ENCODE peak calls at places on chromosome 7, in five cellular contexts. One of them, this sample, is unnamed. For H3K9me3, the result is how much of the 10 kb centered on the place peaks cover.

GRCh38 chr7:139676390-139676789 is 101.4 kb downstream of the HIPK2 start:
- DNase-seq in heart left ventricle: no peak
- DNase-seq in GM23248: no peak
- DNase-seq in cardiac muscle cell: no peak
- DNase-seq in Panc1: no peak
- DNase-seq in this sample: no peak

GRCh38 chr7:80589561-80590083 is 48.8 kb upstream of the CD36 start:
- DNase-seq in heart left ventricle: no peak
- DNase-seq in GM23248: no peak
- DNase-seq in cardiac muscle cell: no peak
- DNase-seq in Panc1: no peak
- DNase-seq in this sample: no peak

GRCh38 chr7:130363156-130363847 is 17.0 kb upstream of the CPA1 start:
- DNase-seq in heart left ventricle: no peak
- DNase-seq in GM23248: peak
- DNase-seq in cardiac muscle cell: peak
- DNase-seq in Panc1: peak
- DNase-seq in this sample: no peak

GRCh38 chr7:82926477-82926876 is 236.2 kb downstream of the PCLO start:
- DNase-seq in heart left ventricle: no peak
- DNase-seq in GM23248: no peak
- DNase-seq in cardiac muscle cell: no peak
- DNase-seq in Panc1: no peak
- DNase-seq in this sample: no peak

GRCh38 chr7:8085420-8085819 is 116.8 kb downstream of the GLCCI1 start:
- DNase-seq in heart left ventricle: no peak
- DNase-seq in GM23248: no peak
- DNase-seq in cardiac muscle cell: no peak
- DNase-seq in Panc1: no peak
- DNase-seq in this sample: no peak

GRCh38 chr7:95238252-95238938 is 85.9 kb downstream of the PON1 start:
- DNase-seq in heart left ventricle: no peak
- DNase-seq in GM23248: no peak
- DNase-seq in cardiac muscle cell: no peak
- DNase-seq in Panc1: no peak
- DNase-seq in this sample: no peak

GRCh38 chr7:68432585-68432984 is 1165.7 kb upstream of the AUTS2 start:
- DNase-seq in heart left ventricle: no peak
- DNase-seq in GM23248: no peak
- DNase-seq in cardiac muscle cell: peak
- DNase-seq in Panc1: no peak
- DNase-seq in this sample: no peak

GRCh38 chr7:85887133-85887532 is 700.3 kb upstream of the SEMA3D start:
- DNase-seq in heart left ventricle: no peak
- DNase-seq in GM23248: no peak
- DNase-seq in cardiac muscle cell: no peak
- DNase-seq in Panc1: no peak
- DNase-seq in this sample: no peak

GRCh38 chr7:44097064-44097932 is 6.8 kb upstream of the AEBP1 start:
- DNase-seq in heart left ventricle: no peak
- DNase-seq in GM23248: no peak
- DNase-seq in cardiac muscle cell: no peak
- DNase-seq in Panc1: no peak
- DNase-seq in this sample: peak

GRCh38 chr7:66869660-66870450 is 51.2 kb upstream of the TMEM248 start:
- DNase-seq in heart left ventricle: no peak
- DNase-seq in GM23248: no peak
- DNase-seq in cardiac muscle cell: no peak
- DNase-seq in Panc1: no peak
- DNase-seq in this sample: no peak

GRCh38 chr7:15685358-15686181 is 913 bp downstream of the MEOX2 start:
- DNase-seq in heart left ventricle: peak
- DNase-seq in GM23248: peak
- DNase-seq in cardiac muscle cell: peak
- DNase-seq in Panc1: no peak
- DNase-seq in this sample: no peak

GRCh38 chr7:36115448-36116321 is 37.4 kb upstream of the EEPD1 start:
- DNase-seq in heart left ventricle: peak
- DNase-seq in GM23248: peak
- DNase-seq in cardiac muscle cell: peak
- DNase-seq in Panc1: peak
- DNase-seq in this sample: no peak

GRCh38 chr7:27434729-27435400 is 192.3 kb downstream of the EVX1 start:
- DNase-seq in heart left ventricle: no peak
- DNase-seq in GM23248: peak
- DNase-seq in cardiac muscle cell: peak
- DNase-seq in Panc1: no peak
- DNase-seq in this sample: no peak

GRCh38 chr7:132249591-132249971 is 326.7 kb downstream of the PLXNA4 start:
- DNase-seq in heart left ventricle: no peak
- DNase-seq in GM23248: peak
- DNase-seq in cardiac muscle cell: peak
- DNase-seq in Panc1: no peak
- DNase-seq in this sample: no peak

GRCh38 chr7:108402865-108403264 is 53.4 kb downstream of the NRCAM start:
- DNase-seq in heart left ventricle: no peak
- DNase-seq in GM23248: peak
- DNase-seq in cardiac muscle cell: peak
- DNase-seq in Panc1: no peak
- DNase-seq in this sample: no peak

GRCh38 chr7:92854501-92855238 is 18.3 kb upstream of the CDK6 start:
- DNase-seq in heart left ventricle: no peak
- DNase-seq in GM23248: no peak
- DNase-seq in cardiac muscle cell: no peak
- DNase-seq in Panc1: no peak
- DNase-seq in this sample: no peak

GRCh38 chr7:97770845-97771244 is 39.0 kb downstream of the TAC1 start:
- DNase-seq in heart left ventricle: no peak
- DNase-seq in GM23248: peak
- DNase-seq in cardiac muscle cell: no peak
- DNase-seq in Panc1: no peak
- DNase-seq in this sample: no peak

GRCh38 chr7:117062300-117062699 is 109.0 kb downstream of the ST7 start:
- DNase-seq in heart left ventricle: no peak
- DNase-seq in GM23248: no peak
- DNase-seq in cardiac muscle cell: no peak
- DNase-seq in Panc1: no peak
- DNase-seq in this sample: no peak

GRCh38 chr7:139682136-139683013 is 95.4 kb downstream of the HIPK2 start:
- DNase-seq in heart left ventricle: no peak
- DNase-seq in GM23248: peak
- DNase-seq in cardiac muscle cell: peak
- DNase-seq in Panc1: peak
- DNase-seq in this sample: no peak

GRCh38 chr7:121503039-121503438 is 106.9 kb upstream of the FAM3C start:
- DNase-seq in heart left ventricle: no peak
- DNase-seq in GM23248: no peak
- DNase-seq in cardiac muscle cell: no peak
- DNase-seq in Panc1: no peak
- DNase-seq in this sample: no peak

GRCh38 chr7:121505540-121506182 is 109.6 kb upstream of the FAM3C start:
- DNase-seq in heart left ventricle: no peak
- DNase-seq in GM23248: no peak
- DNase-seq in cardiac muscle cell: no peak
- DNase-seq in Panc1: no peak
- DNase-seq in this sample: no peak

GRCh38 chr7:121504478-121504877 is 108.4 kb upstream of the FAM3C start:
- DNase-seq in heart left ventricle: no peak
- DNase-seq in GM23248: peak
- DNase-seq in cardiac muscle cell: peak
- DNase-seq in Panc1: no peak
- DNase-seq in this sample: no peak

GRCh38 chr7:121505021-121505420 is 108.9 kb upstream of the FAM3C start:
- DNase-seq in heart left ventricle: no peak
- DNase-seq in GM23248: peak
- DNase-seq in cardiac muscle cell: peak
- DNase-seq in Panc1: no peak
- DNase-seq in this sample: no peak

GRCh38 chr7:121503730-121504129 is 107.6 kb upstream of the FAM3C start:
- DNase-seq in heart left ventricle: no peak
- DNase-seq in GM23248: no peak
- DNase-seq in cardiac muscle cell: no peak
- DNase-seq in Panc1: no peak
- DNase-seq in this sample: no peak
- H3K9me3 ChIP-seq in heart left ventricle: under half
- H3K9me3 ChIP-seq in GM23248: under half
- H3K9me3 ChIP-seq in cardiac muscle cell: under half
- H3K9me3 ChIP-seq in Panc1: under half
- H3K9me3 ChIP-seq in this sample: under half

DNA sequence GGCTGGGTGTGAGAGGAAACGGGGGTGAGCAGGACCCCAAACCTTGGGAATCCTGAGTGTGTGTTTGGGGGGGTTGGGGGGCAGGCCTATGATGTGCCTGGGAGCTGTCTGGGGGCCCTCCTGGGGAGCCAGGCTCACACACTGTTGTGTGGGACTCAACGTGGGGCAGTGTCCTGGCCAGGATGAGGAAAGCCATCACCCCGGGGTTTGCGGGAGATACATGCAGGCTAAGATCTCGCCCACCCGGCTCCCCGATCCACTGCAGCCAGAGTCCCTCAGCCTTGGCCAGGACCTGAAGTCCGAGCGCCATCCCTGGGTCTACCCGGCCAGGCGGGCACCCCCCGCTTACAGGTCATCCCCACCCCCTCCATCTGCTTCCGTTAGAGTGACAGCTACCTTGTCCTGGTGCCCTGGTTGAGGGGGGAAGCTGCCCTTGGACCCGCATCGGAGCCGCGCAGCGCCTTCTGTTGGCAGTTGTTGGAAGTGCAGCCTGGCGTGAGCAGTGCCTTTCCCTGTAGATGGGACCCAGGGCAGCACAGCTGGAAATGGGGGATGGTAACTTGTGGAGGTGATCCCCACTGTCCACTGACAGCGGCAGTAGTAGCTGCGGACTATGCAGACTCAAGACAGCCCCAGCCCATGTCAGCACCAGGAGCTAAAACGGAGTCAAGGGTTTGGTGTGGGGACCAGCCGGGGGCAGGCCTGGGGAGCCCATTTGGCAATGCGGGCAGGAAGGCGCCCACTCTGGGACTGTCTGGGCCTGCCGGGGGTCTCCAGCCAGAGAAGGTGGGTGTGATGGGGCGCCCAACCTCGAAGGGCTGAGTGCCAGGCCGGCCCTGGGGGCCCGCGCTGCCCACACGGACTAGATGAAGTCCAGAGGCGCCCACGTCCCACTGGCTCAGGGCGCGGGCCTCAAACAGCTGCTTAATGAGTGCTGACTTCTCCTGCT is 885.6 kb upstream of the ZNF722 start:
- DNase-seq in heart left ventricle: no peak
- DNase-seq in GM23248: no peak
- DNase-seq in cardiac muscle cell: no peak
- DNase-seq in Panc1: no peak
- DNase-seq in this sample: no peak
- H3K9me3 ChIP-seq in heart left ventricle: under half
- H3K9me3 ChIP-seq in GM23248: under half
- H3K9me3 ChIP-seq in cardiac muscle cell: under half
- H3K9me3 ChIP-seq in Panc1: under half
- H3K9me3 ChIP-seq in this sample: half or more

GRCh38 chr7:63899691-63900393 is 98.8 kb upstream of the ZNF722 start:
- DNase-seq in heart left ventricle: peak
- DNase-seq in GM23248: peak
- DNase-seq in cardiac muscle cell: no peak
- DNase-seq in Panc1: no peak
- DNase-seq in this sample: peak

DNA sequence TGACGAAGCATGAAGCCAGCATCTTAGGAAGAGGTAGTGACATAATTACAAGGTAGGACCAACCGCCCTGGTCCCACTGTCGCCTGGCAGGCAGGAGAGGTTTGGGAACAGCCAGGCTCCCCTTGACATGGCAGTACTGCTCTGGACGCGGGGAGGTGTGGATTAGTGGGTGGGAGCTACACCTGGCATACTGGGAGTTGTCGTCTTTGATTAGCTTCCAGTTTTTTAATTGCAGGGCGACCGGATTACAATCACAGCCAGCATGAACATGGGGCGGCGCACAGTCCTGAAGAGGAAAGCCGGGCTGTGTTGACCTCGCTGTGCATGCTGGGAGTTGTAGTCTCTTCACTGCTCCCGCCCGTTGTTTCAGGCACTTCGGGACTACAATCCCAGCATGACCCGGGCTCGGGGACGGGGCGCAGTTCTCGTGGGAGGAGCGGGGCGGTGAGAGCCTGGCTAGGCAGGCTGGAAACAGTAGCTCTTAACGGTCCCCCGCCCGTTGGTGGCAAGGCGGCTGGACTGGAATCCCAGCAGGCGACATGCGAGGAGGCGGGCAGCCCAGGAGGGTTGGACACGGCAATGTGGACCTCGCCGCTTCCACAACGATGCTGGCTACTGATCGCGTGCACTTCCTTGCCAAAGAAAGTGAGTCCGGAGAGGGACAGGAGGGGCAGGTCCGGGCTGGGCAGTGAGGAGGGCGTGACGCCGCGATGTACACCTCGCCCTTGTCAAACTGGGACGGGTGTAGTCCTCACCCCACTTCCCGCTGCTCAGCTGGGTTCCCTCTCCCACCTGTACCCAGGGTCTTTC is 98.0 kb upstream of the ZNF722 start:
- DNase-seq in heart left ventricle: peak
- DNase-seq in GM23248: peak
- DNase-seq in cardiac muscle cell: peak
- DNase-seq in Panc1: peak
- DNase-seq in this sample: peak
- H3K9me3 ChIP-seq in heart left ventricle: under half
- H3K9me3 ChIP-seq in GM23248: under half
- H3K9me3 ChIP-seq in cardiac muscle cell: under half
- H3K9me3 ChIP-seq in Panc1: under half
- H3K9me3 ChIP-seq in this sample: under half

GRCh38 chr7:158316466-158317031 is 271.1 kb downstream of the PTPRN2 start:
- DNase-seq in heart left ventricle: no peak
- DNase-seq in GM23248: no peak
- DNase-seq in cardiac muscle cell: no peak
- DNase-seq in Panc1: no peak
- DNase-seq in this sample: no peak

GRCh38 chr7:158315881-158316280 is 271.7 kb downstream of the PTPRN2 start:
- DNase-seq in heart left ventricle: no peak
- DNase-seq in GM23248: no peak
- DNase-seq in cardiac muscle cell: no peak
- DNase-seq in Panc1: no peak
- DNase-seq in this sample: no peak

GRCh38 chr7:158313931-158314330 is 273.7 kb downstream of the PTPRN2 start:
- DNase-seq in heart left ventricle: no peak
- DNase-seq in GM23248: no peak
- DNase-seq in cardiac muscle cell: no peak
- DNase-seq in Panc1: no peak
- DNase-seq in this sample: no peak

GRCh38 chr7:158314394-158314793 is 273.2 kb downstream of the PTPRN2 start:
- DNase-seq in heart left ventricle: no peak
- DNase-seq in GM23248: no peak
- DNase-seq in cardiac muscle cell: no peak
- DNase-seq in Panc1: no peak
- DNase-seq in this sample: no peak

GRCh38 chr7:158315326-158315725 is 272.3 kb downstream of the PTPRN2 start:
- DNase-seq in heart left ventricle: no peak
- DNase-seq in GM23248: no peak
- DNase-seq in cardiac muscle cell: no peak
- DNase-seq in Panc1: no peak
- DNase-seq in this sample: no peak
- H3K9me3 ChIP-seq in heart left ventricle: under half
- H3K9me3 ChIP-seq in GM23248: under half
- H3K9me3 ChIP-seq in cardiac muscle cell: under half
- H3K9me3 ChIP-seq in Panc1: under half
- H3K9me3 ChIP-seq in this sample: under half